ENCODE peak calls at places on chromosomes 12 and 14, in seven cellular contexts. A is IMR-90, Y is H9, P is neuronal stem cell, G is mesendoderm, U is H1, B is mesenchymal stem cell. L is an unnamed sample.

GRCh38 chr14:104091061-104091926 is 5.8 kb downstream of the ASPG start:
- DNase-seq in U (no peak), B (no peak), A (no peak), G (no peak), Y (no peak), P (no peak), L (no peak)

GRCh38 chr14:100994082-100994481 is 90.6 kb upstream of the RTL1 start:
- DNase-seq in A (peak; percentile 54), B (no peak), P (no peak), Y (no peak), G (no peak), U (no peak), L (no peak)

GRCh38 chr12:131831021-131831571 is 2.9 kb downstream of the MMP17 start:
- DNase-seq in A (no peak), Y (no peak), G (no peak), U (no peak), B (peak; percentile 37), P (no peak), L (no peak)

GRCh38 chr14:44412858-44413569 is 94.1 kb downstream of the FSCB start:
- DNase-seq in P (no peak), U (no peak), Y (peak; percentile 31), A (no peak), B (no peak), G (peak; percentile 52), L (no peak)

GRCh38 chr14:39957987-39958386 is 525.8 kb upstream of the FBXO33 start:
- DNase-seq in Y (no peak), A (no peak), U (no peak), P (no peak), B (no peak), G (no peak), L (no peak)

GRCh38 chr12:20602671-20603402 is 92.3 kb upstream of the SLCO1C1 start:
- DNase-seq in B (peak; percentile 56), G (no peak), P (no peak), U (no peak), A (peak; percentile 88), Y (no peak), L (no peak)

GRCh38 chr14:61992139-61992538 is 229.9 kb downstream of the SNAPC1 start:
- DNase-seq in U (no peak), P (peak; percentile 29), B (no peak), G (no peak), A (no peak), Y (no peak), L (peak; percentile 18)

GRCh38 chr14:21267886-21268611 is 1.2 kb downstream of the HNRNPC start:
- DNase-seq in U (no peak), P (no peak), A (peak; percentile 49), G (no peak), Y (no peak), B (peak; percentile 76), L (peak; percentile 83)

GRCh38 chr12:2229661-2230539 is 177.1 kb downstream of the CACNA1C start:
- DNase-seq in B (no peak), A (no peak), U (no peak), Y (peak; percentile 89), G (peak; percentile 37), P (no peak), L (no peak)
- H2BK5ac ChIP-seq in B (no peak overlapping the region), A (no peak overlapping the region), U (no peak overlapping the region), Y (no peak overlapping the region), G (no peak overlapping the region), P (peak overlapping the region; percentile 56), L (no peak overlapping the region)

GRCh38 chr14:25042362-25043299 is 7.3 kb downstream of the STXBP6 start:
- DNase-seq in A (peak; percentile 68), B (peak; percentile 59), U (no peak), Y (no peak), G (peak; percentile 73), P (peak; percentile 24), L (no peak)

GRCh38 chr14:25041484-25041883 is 8.5 kb downstream of the STXBP6 start:
- DNase-seq in U (no peak), A (no peak), B (no peak), P (no peak), G (no peak), Y (no peak), L (no peak)

GRCh38 chr14:25046301-25046943 is 3.5 kb downstream of the STXBP6 start:
- DNase-seq in G (no peak), U (no peak), P (no peak), Y (no peak), A (peak; percentile 26), B (peak; percentile 23), L (no peak)

GRCh38 chr14:25041898-25042297 is 8.0 kb downstream of the STXBP6 start:
- DNase-seq in P (no peak), B (no peak), A (no peak), G (no peak), U (no peak), Y (no peak), L (no peak)

GRCh38 chr14:25044299-25044698 is 5.6 kb downstream of the STXBP6 start:
- DNase-seq in U (no peak), B (no peak), G (no peak), A (no peak), P (no peak), Y (no peak), L (no peak)
- H3K4ac ChIP-seq in U (no peak overlapping the region), B (no peak overlapping the region), G (no peak overlapping the region), A (no peak overlapping the region), P (no peak overlapping the region), Y (no peak overlapping the region), L (no peak overlapping the region)

DNA sequence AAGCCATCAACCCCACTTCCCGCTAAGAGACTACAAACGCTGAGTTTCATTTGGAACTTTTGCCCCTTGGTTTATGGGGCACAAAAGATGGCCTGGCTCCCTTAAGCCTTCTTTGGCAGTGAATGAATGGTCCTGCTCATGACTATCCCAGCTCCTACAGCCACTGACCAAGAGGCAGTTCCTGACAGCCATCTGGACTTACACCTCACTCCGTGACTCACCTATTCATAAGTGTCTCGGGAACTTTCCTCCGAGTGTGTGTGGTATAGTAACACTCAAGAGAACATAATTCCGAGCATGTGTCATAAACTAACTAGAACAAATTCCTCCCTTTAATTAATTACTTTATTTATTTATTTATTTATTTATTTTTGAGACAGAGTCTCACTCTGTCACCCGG is 51.9 kb upstream of the NUDT4 start:
- DNase-seq in A (peak; percentile 90), B (peak; percentile 84), P (no peak), U (no peak), G (no peak), Y (no peak), L (peak; percentile 13)
- H2BK5ac ChIP-seq in A (no peak overlapping the region), B (no peak overlapping the region), P (no peak overlapping the region), U (no peak overlapping the region), G (no peak overlapping the region), Y (no peak overlapping the region), L (no peak overlapping the region)

GRCh38 chr12:10179871-10180270 is 1.0 kb downstream of the TMEM52B start:
- DNase-seq in A (peak; percentile 55), P (no peak), B (peak; percentile 70), U (no peak), Y (no peak), G (peak; percentile 40), L (peak; percentile 91)
- H3K4ac ChIP-seq in A (peak overlapping the region; percentile 84), P (no peak overlapping the region), B (no peak overlapping the region), U (no peak overlapping the region), Y (no peak overlapping the region), G (no peak overlapping the region), L (no peak overlapping the region)

DNA sequence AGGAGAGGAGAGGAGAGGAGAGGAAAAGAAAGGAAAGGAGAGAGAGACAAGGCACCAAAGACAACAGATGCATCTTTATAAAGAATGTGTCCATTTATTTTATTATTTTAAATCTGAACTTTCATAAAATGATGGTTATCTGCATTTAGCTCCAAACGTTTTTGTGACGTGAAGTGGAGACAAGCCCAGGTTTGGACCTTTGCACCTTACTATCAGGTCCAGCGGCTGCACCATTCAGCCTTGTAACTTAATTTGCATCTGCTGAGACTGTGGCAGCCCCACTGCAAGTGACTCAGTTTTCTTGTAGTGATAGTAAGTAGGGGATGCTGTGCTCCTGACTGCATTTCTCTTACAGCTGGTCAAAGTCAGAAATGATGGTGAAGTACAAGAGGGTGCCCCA is 130.7 kb downstream of the NTF3 start:
- DNase-seq in G (no peak), B (no peak), Y (no peak), A (no peak), P (no peak), U (no peak), L (no peak)
- H2BK5ac ChIP-seq in G (no peak overlapping the region), B (no peak overlapping the region), Y (no peak overlapping the region), A (no peak overlapping the region), P (no peak overlapping the region), U (no peak overlapping the region), L (no peak overlapping the region)

DNA sequence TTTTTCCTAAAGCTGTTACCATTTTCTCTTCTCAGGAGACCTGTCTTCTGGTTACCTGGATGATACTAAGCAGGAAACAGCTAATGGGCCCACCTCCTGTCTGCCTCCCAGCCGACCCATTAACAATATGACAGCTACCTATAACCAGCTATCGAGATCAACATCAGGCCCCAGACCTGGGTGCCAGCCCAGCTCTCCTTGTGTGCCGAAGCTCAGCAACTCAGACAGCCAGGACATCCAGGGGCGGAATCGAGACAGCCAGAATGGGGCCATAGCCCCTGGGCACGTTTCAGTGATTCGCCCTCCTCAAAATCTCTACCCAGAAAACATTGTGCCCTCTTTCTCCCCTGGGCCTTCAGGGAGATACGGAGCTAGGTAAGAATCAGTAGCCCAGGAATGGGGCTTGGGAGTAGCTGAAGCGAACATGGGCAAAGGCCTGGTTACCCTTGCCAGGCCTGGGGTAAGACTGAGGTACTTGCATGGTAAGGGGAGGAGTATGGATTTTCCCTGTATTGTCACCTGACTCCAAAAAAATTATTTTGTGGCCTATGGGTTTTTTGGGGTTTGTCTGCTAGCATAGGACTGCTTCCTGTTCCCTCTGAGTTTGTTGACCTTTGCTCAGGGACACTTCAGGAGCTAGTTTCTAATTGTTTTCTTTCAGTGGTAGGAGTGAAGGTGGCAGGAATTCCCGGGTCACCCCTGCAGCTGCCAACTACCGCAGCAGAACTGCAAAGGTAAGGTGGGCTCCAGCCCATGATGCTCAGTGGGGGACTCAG is 26.6 kb downstream of the TRAFD1 start:
- DNase-seq in G (no peak), B (no peak), Y (no peak), U (no peak), A (no peak), P (no peak), L (no peak)
- H3K4ac ChIP-seq in G (no peak overlapping the region), B (no peak overlapping the region), Y (no peak overlapping the region), U (no peak overlapping the region), A (no peak overlapping the region), P (no peak overlapping the region), L (no peak overlapping the region)

DNA sequence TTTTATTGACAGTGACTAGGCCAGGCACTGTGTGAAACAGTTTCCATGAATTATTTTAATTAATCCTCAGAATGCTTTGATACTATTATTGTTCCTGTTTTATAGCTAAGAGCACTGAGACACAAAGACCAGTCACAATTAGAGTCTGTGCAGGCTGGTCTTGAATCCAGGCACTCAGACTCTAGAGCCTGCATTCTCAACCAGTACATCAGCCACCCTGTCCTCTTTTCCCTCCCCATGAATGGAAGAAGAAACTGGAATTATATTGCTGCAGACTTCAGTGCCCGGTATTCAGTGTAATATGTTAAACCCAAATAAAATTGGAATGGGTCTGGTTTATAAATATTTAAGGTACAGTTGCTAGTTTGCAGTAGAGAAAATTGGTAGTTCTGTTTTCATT is 303.0 kb upstream of the RGS6 start:
- DNase-seq in G (no peak), U (no peak), B (no peak), P (no peak), A (no peak), Y (no peak), L (no peak)
- H2BK5ac ChIP-seq in G (no peak overlapping the region), U (no peak overlapping the region), B (no peak overlapping the region), P (no peak overlapping the region), A (no peak overlapping the region), Y (no peak overlapping the region), L (no peak overlapping the region)

DNA sequence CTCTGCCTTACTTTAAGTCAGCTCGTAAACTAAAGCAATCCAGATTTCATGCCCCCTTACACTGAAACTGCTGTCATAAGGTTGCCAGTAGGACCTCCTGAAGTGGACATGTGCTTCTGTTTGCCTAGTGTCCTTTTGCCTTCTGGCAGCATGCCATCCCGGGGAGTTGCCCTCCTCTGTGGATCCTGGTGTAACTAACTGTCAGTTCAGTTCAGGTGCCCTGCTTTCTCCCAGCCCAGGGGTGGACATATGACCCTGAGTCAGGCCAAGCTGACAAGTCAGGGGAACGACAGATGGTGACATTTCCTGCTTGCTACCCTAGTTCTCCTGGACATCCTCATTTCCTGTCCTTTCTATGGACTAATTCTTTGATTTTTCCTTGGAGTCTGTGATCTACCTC is 25.6 kb downstream of the AKAP6 start:
- DNase-seq in B (no peak), Y (no peak), A (no peak), G (no peak), P (no peak), U (no peak), L (no peak)
- H3K4ac ChIP-seq in B (no peak overlapping the region), Y (no peak overlapping the region), A (no peak overlapping the region), G (no peak overlapping the region), P (no peak overlapping the region), U (no peak overlapping the region), L (no peak overlapping the region)